ENCODE peak calls at places on chromosomes 3 and 15, in four cellular contexts. S is Ammon's horn; C is stimulated activated CD8-positive, alpha-beta memory T cell treated with anti-CD3 and anti-CD28 coated beads, Interleukin-15, amount 100 ng/mL, for 24 hours; X is neural crest cell. L is an unnamed sample.

GRCh38 chr3:41002104-41002503 is 197.2 kb upstream of the CTNNB1 start:
- DNase-seq in X (no peak), S (no peak), C (no peak), L (no peak)

GRCh38 chr15:89364341-89364740 is 29.7 kb upstream of the POLG start:
- DNase-seq in C (no peak), X (no peak), S (no peak), L (no peak)

GRCh38 chr3:100708644-100708988 is 678 bp upstream of the TFG start:
- DNase-seq in X (no peak), C (no peak), S (no peak), L (no peak)

GRCh38 chr3:183253364-183253960 is 409 bp downstream of the B3GNT5 start:
- DNase-seq in C (no peak), X (peak), S (peak), L (peak)

GRCh38 chr3:179260949-179261765 is 10.2 kb upstream of the KCNMB3 start:
- DNase-seq in C (peak), S (peak), X (peak), L (peak)

GRCh38 chr3:46866720-46867549 is 3.7 kb upstream of the MYL3 start:
- DNase-seq in X (peak), S (peak), C (peak), L (peak)

GRCh38 chr15:74141591-74141990 is 11.2 kb downstream of the ISLR2 start:
- DNase-seq in S (no peak), C (no peak), X (no peak), L (no peak)

GRCh38 chr3:175495331-175495730 is 636.2 kb downstream of the NAALADL2 start:
- DNase-seq in X (no peak), S (no peak), C (no peak), L (no peak)

GRCh38 chr3:12891985-12892839 is 50.8 kb upstream of the RPL32 start:
- DNase-seq in X (peak), S (peak), C (no peak), L (no peak)

GRCh38 chr15:40511472-40512133 is 40.8 kb downstream of the CHST14 start:
- DNase-seq in C (no peak), X (peak), S (peak), L (peak)

GRCh38 chr3:111998661-111999641 is at the start of gene TAGLN3:
- DNase-seq in S (peak), X (peak), C (no peak), L (no peak)

GRCh38 chr15:49622561-49622960 is 1.7 kb downstream of the DTWD1 start:
- DNase-seq in X (no peak), C (no peak), S (no peak), L (no peak)

GRCh38 chr3:16855497-16855896 is 29.3 kb upstream of the PLCL2 start:
- DNase-seq in C (no peak), S (no peak), X (no peak), L (no peak)

GRCh38 chr3:8970971-8971589 is 7.8 kb upstream of the RAD18 start:
- DNase-seq in C (peak), S (peak), X (peak), L (no peak)

GRCh38 chr3:115040673-115041286 is 106.3 kb downstream of the ZBTB20 start:
- DNase-seq in S (peak), C (no peak), X (peak), L (no peak)

GRCh38 chr3:145785650-145786049 is 375.3 kb downstream of the PLOD2 start:
- DNase-seq in X (no peak), C (no peak), S (no peak), L (no peak)

GRCh38 chr3:67357610-67358458 is 296.6 kb downstream of the SUCLG2 start:
- DNase-seq in S (peak), C (no peak), X (peak), L (peak)

GRCh38 chr3:64443553-64444331 is 218.5 kb upstream of the PRICKLE2 start:
- DNase-seq in C (no peak), S (no peak), X (no peak), L (no peak)

GRCh38 chr15:75646944-75647364 is 758 bp upstream of the SNX33 start:
- DNase-seq in X (no peak), S (peak), C (no peak), L (no peak)